ENCODE peak calls at places on chromosome 3, in nine cellular contexts. One of them, this sample, is unnamed.

GRCh38 chr3:107103786-107104185 is 273.5 kb upstream of the CCDC54 start:
- DNase-seq in fibroblast of the conjunctiva: no peak
- DNase-seq in activated B cell treated with CpG ODN at 0.5 μM for 24 hours: no peak
- DNase-seq in T-helper 17 cell: no peak
- DNase-seq in NCI-H345: no peak
- DNase-seq in NCI-H2081: no peak
- DNase-seq in GM06990: no peak
- DNase-seq in stimulated activated CD4-positive, alpha-beta T cell treated with anti-CD3 and anti-CD28 coated beads, Interleukin-1b, Interleukin-23, amount 100 ng/mL, for 24 hours: no peak
- DNase-seq in left ventricle myocardium inferior: no peak
- DNase-seq in this sample: no peak

GRCh38 chr3:113132571-113132996 is 78.8 kb upstream of the BOC start:
- DNase-seq in NCI-H345: no peak
- DNase-seq in GM06990: no peak
- DNase-seq in stimulated activated CD4-positive, alpha-beta T cell treated with anti-CD3 and anti-CD28 coated beads, Interleukin-1b, Interleukin-23, amount 100 ng/mL, for 24 hours: no peak
- DNase-seq in NCI-H2081: no peak
- DNase-seq in activated B cell treated with CpG ODN at 0.5 μM for 24 hours: no peak
- DNase-seq in fibroblast of the conjunctiva: no peak
- DNase-seq in left ventricle myocardium inferior: no peak
- DNase-seq in T-helper 17 cell: no peak
- DNase-seq in this sample: no peak

GRCh38 chr3:140343709-140344417 is 334.0 kb upstream of the TRIM42 start:
- DNase-seq in T-helper 17 cell: no peak
- DNase-seq in activated B cell treated with CpG ODN at 0.5 μM for 24 hours: no peak
- DNase-seq in GM06990: no peak
- DNase-seq in stimulated activated CD4-positive, alpha-beta T cell treated with anti-CD3 and anti-CD28 coated beads, Interleukin-1b, Interleukin-23, amount 100 ng/mL, for 24 hours: no peak
- DNase-seq in NCI-H2081: no peak
- DNase-seq in NCI-H345: peak
- DNase-seq in fibroblast of the conjunctiva: no peak
- DNase-seq in left ventricle myocardium inferior: no peak
- DNase-seq in this sample: no peak

GRCh38 chr3:65045138-65045537 is 357.3 kb upstream of the ADAMTS9 start:
- DNase-seq in NCI-H2081: no peak
- DNase-seq in NCI-H345: no peak
- DNase-seq in stimulated activated CD4-positive, alpha-beta T cell treated with anti-CD3 and anti-CD28 coated beads, Interleukin-1b, Interleukin-23, amount 100 ng/mL, for 24 hours: no peak
- DNase-seq in GM06990: no peak
- DNase-seq in fibroblast of the conjunctiva: no peak
- DNase-seq in activated B cell treated with CpG ODN at 0.5 μM for 24 hours: no peak
- DNase-seq in left ventricle myocardium inferior: no peak
- DNase-seq in T-helper 17 cell: no peak
- DNase-seq in this sample: no peak

GRCh38 chr3:191136347-191136746 is 62.7 kb upstream of the OSTN start:
- DNase-seq in left ventricle myocardium inferior: no peak
- DNase-seq in GM06990: no peak
- DNase-seq in activated B cell treated with CpG ODN at 0.5 μM for 24 hours: no peak
- DNase-seq in T-helper 17 cell: no peak
- DNase-seq in fibroblast of the conjunctiva: no peak
- DNase-seq in NCI-H345: no peak
- DNase-seq in stimulated activated CD4-positive, alpha-beta T cell treated with anti-CD3 and anti-CD28 coated beads, Interleukin-1b, Interleukin-23, amount 100 ng/mL, for 24 hours: no peak
- DNase-seq in NCI-H2081: no peak
- DNase-seq in this sample: no peak

GRCh38 chr3:104214937-104215336 is 1151.8 kb upstream of the ALCAM start:
- DNase-seq in T-helper 17 cell: no peak
- DNase-seq in GM06990: no peak
- DNase-seq in NCI-H2081: no peak
- DNase-seq in fibroblast of the conjunctiva: no peak
- DNase-seq in stimulated activated CD4-positive, alpha-beta T cell treated with anti-CD3 and anti-CD28 coated beads, Interleukin-1b, Interleukin-23, amount 100 ng/mL, for 24 hours: no peak
- DNase-seq in left ventricle myocardium inferior: no peak
- DNase-seq in NCI-H345: no peak
- DNase-seq in activated B cell treated with CpG ODN at 0.5 μM for 24 hours: no peak
- DNase-seq in this sample: no peak

GRCh38 chr3:171817074-171817748 is 6.9 kb upstream of the PLD1 start:
- DNase-seq in T-helper 17 cell: no peak
- DNase-seq in left ventricle myocardium inferior: no peak
- DNase-seq in NCI-H2081: no peak
- DNase-seq in NCI-H345: no peak
- DNase-seq in fibroblast of the conjunctiva: no peak
- DNase-seq in GM06990: no peak
- DNase-seq in stimulated activated CD4-positive, alpha-beta T cell treated with anti-CD3 and anti-CD28 coated beads, Interleukin-1b, Interleukin-23, amount 100 ng/mL, for 24 hours: no peak
- DNase-seq in activated B cell treated with CpG ODN at 0.5 μM for 24 hours: no peak
- DNase-seq in this sample: no peak

GRCh38 chr3:51319271-51319670 is 65.8 kb upstream of the MANF start:
- DNase-seq in NCI-H2081: no peak
- DNase-seq in stimulated activated CD4-positive, alpha-beta T cell treated with anti-CD3 and anti-CD28 coated beads, Interleukin-1b, Interleukin-23, amount 100 ng/mL, for 24 hours: no peak
- DNase-seq in NCI-H345: no peak
- DNase-seq in left ventricle myocardium inferior: no peak
- DNase-seq in T-helper 17 cell: no peak
- DNase-seq in GM06990: no peak
- DNase-seq in fibroblast of the conjunctiva: no peak
- DNase-seq in activated B cell treated with CpG ODN at 0.5 μM for 24 hours: no peak
- DNase-seq in this sample: no peak

GRCh38 chr3:195015021-195015420 is 255.9 kb downstream of the XXYLT1 start:
- DNase-seq in GM06990: no peak
- DNase-seq in fibroblast of the conjunctiva: no peak
- DNase-seq in left ventricle myocardium inferior: no peak
- DNase-seq in NCI-H345: no peak
- DNase-seq in T-helper 17 cell: no peak
- DNase-seq in activated B cell treated with CpG ODN at 0.5 μM for 24 hours: no peak
- DNase-seq in stimulated activated CD4-positive, alpha-beta T cell treated with anti-CD3 and anti-CD28 coated beads, Interleukin-1b, Interleukin-23, amount 100 ng/mL, for 24 hours: no peak
- DNase-seq in NCI-H2081: no peak
- DNase-seq in this sample: no peak

GRCh38 chr3:58332575-58333179 is at the start of gene PXK:
- DNase-seq in activated B cell treated with CpG ODN at 0.5 μM for 24 hours: peak
- DNase-seq in GM06990: peak
- DNase-seq in fibroblast of the conjunctiva: peak
- DNase-seq in NCI-H2081: peak
- DNase-seq in stimulated activated CD4-positive, alpha-beta T cell treated with anti-CD3 and anti-CD28 coated beads, Interleukin-1b, Interleukin-23, amount 100 ng/mL, for 24 hours: peak
- DNase-seq in left ventricle myocardium inferior: peak
- DNase-seq in T-helper 17 cell: peak
- DNase-seq in NCI-H345: peak
- DNase-seq in this sample: peak

GRCh38 chr3:127986803-127987202 is 65.4 kb upstream of the SEC61A1 start:
- DNase-seq in NCI-H345: no peak
- DNase-seq in GM06990: no peak
- DNase-seq in T-helper 17 cell: no peak
- DNase-seq in left ventricle myocardium inferior: peak
- DNase-seq in stimulated activated CD4-positive, alpha-beta T cell treated with anti-CD3 and anti-CD28 coated beads, Interleukin-1b, Interleukin-23, amount 100 ng/mL, for 24 hours: no peak
- DNase-seq in activated B cell treated with CpG ODN at 0.5 μM for 24 hours: no peak
- DNase-seq in NCI-H2081: no peak
- DNase-seq in fibroblast of the conjunctiva: no peak
- DNase-seq in this sample: no peak

GRCh38 chr3:29494305-29495036 is 213.6 kb downstream of the RBMS3 start:
- DNase-seq in GM06990: no peak
- DNase-seq in fibroblast of the conjunctiva: peak
- DNase-seq in left ventricle myocardium inferior: no peak
- DNase-seq in activated B cell treated with CpG ODN at 0.5 μM for 24 hours: no peak
- DNase-seq in NCI-H2081: no peak
- DNase-seq in NCI-H345: no peak
- DNase-seq in stimulated activated CD4-positive, alpha-beta T cell treated with anti-CD3 and anti-CD28 coated beads, Interleukin-1b, Interleukin-23, amount 100 ng/mL, for 24 hours: no peak
- DNase-seq in T-helper 17 cell: no peak
- DNase-seq in this sample: no peak

GRCh38 chr3:52682016-52682415 is 3.7 kb downstream of the PBRM1 start:
- DNase-seq in activated B cell treated with CpG ODN at 0.5 μM for 24 hours: no peak
- DNase-seq in NCI-H2081: no peak
- DNase-seq in fibroblast of the conjunctiva: peak
- DNase-seq in left ventricle myocardium inferior: no peak
- DNase-seq in T-helper 17 cell: no peak
- DNase-seq in stimulated activated CD4-positive, alpha-beta T cell treated with anti-CD3 and anti-CD28 coated beads, Interleukin-1b, Interleukin-23, amount 100 ng/mL, for 24 hours: no peak
- DNase-seq in GM06990: no peak
- DNase-seq in NCI-H345: no peak
- DNase-seq in this sample: no peak

GRCh38 chr3:11581237-11582122 is 62.2 kb downstream of the VGLL4 start:
- DNase-seq in NCI-H2081: no peak
- DNase-seq in NCI-H345: no peak
- DNase-seq in stimulated activated CD4-positive, alpha-beta T cell treated with anti-CD3 and anti-CD28 coated beads, Interleukin-1b, Interleukin-23, amount 100 ng/mL, for 24 hours: no peak
- DNase-seq in activated B cell treated with CpG ODN at 0.5 μM for 24 hours: no peak
- DNase-seq in fibroblast of the conjunctiva: no peak
- DNase-seq in T-helper 17 cell: no peak
- DNase-seq in left ventricle myocardium inferior: no peak
- DNase-seq in GM06990: no peak
- DNase-seq in this sample: no peak

GRCh38 chr3:23726811-23727548 is 78.8 kb upstream of the UBE2E1 start:
- DNase-seq in NCI-H345: no peak
- DNase-seq in T-helper 17 cell: no peak
- DNase-seq in stimulated activated CD4-positive, alpha-beta T cell treated with anti-CD3 and anti-CD28 coated beads, Interleukin-1b, Interleukin-23, amount 100 ng/mL, for 24 hours: no peak
- DNase-seq in GM06990: peak
- DNase-seq in fibroblast of the conjunctiva: no peak
- DNase-seq in left ventricle myocardium inferior: no peak
- DNase-seq in NCI-H2081: no peak
- DNase-seq in activated B cell treated with CpG ODN at 0.5 μM for 24 hours: no peak
- DNase-seq in this sample: no peak

GRCh38 chr3:119794971-119795612 is 13.2 kb downstream of the NR1I2 start:
- DNase-seq in left ventricle myocardium inferior: no peak
- DNase-seq in NCI-H345: no peak
- DNase-seq in fibroblast of the conjunctiva: no peak
- DNase-seq in stimulated activated CD4-positive, alpha-beta T cell treated with anti-CD3 and anti-CD28 coated beads, Interleukin-1b, Interleukin-23, amount 100 ng/mL, for 24 hours: no peak
- DNase-seq in GM06990: no peak
- DNase-seq in NCI-H2081: no peak
- DNase-seq in T-helper 17 cell: no peak
- DNase-seq in activated B cell treated with CpG ODN at 0.5 μM for 24 hours: no peak
- DNase-seq in this sample: no peak

GRCh38 chr3:23697416-23697815 is 108.3 kb upstream of the UBE2E1 start:
- DNase-seq in stimulated activated CD4-positive, alpha-beta T cell treated with anti-CD3 and anti-CD28 coated beads, Interleukin-1b, Interleukin-23, amount 100 ng/mL, for 24 hours: no peak
- DNase-seq in fibroblast of the conjunctiva: no peak
- DNase-seq in activated B cell treated with CpG ODN at 0.5 μM for 24 hours: no peak
- DNase-seq in GM06990: no peak
- DNase-seq in left ventricle myocardium inferior: no peak
- DNase-seq in NCI-H2081: no peak
- DNase-seq in T-helper 17 cell: no peak
- DNase-seq in NCI-H345: peak
- DNase-seq in this sample: no peak

GRCh38 chr3:10962481-10963036 is 30.0 kb upstream of the SLC6A1 start:
- DNase-seq in fibroblast of the conjunctiva: no peak
- DNase-seq in stimulated activated CD4-positive, alpha-beta T cell treated with anti-CD3 and anti-CD28 coated beads, Interleukin-1b, Interleukin-23, amount 100 ng/mL, for 24 hours: no peak
- DNase-seq in activated B cell treated with CpG ODN at 0.5 μM for 24 hours: no peak
- DNase-seq in NCI-H2081: no peak
- DNase-seq in GM06990: no peak
- DNase-seq in left ventricle myocardium inferior: no peak
- DNase-seq in NCI-H345: peak
- DNase-seq in T-helper 17 cell: no peak
- DNase-seq in this sample: no peak

GRCh38 chr3:9233101-9233500 is 16.3 kb downstream of the SRGAP3 start:
- DNase-seq in NCI-H345: no peak
- DNase-seq in GM06990: no peak
- DNase-seq in activated B cell treated with CpG ODN at 0.5 μM for 24 hours: no peak
- DNase-seq in left ventricle myocardium inferior: no peak
- DNase-seq in fibroblast of the conjunctiva: no peak
- DNase-seq in stimulated activated CD4-positive, alpha-beta T cell treated with anti-CD3 and anti-CD28 coated beads, Interleukin-1b, Interleukin-23, amount 100 ng/mL, for 24 hours: no peak
- DNase-seq in NCI-H2081: no peak
- DNase-seq in T-helper 17 cell: no peak
- DNase-seq in this sample: no peak

GRCh38 chr3:42846682-42847522 is 28.8 kb downstream of the CYP8B1 start:
- DNase-seq in NCI-H2081: no peak
- DNase-seq in GM06990: peak
- DNase-seq in T-helper 17 cell: no peak
- DNase-seq in stimulated activated CD4-positive, alpha-beta T cell treated with anti-CD3 and anti-CD28 coated beads, Interleukin-1b, Interleukin-23, amount 100 ng/mL, for 24 hours: no peak
- DNase-seq in activated B cell treated with CpG ODN at 0.5 μM for 24 hours: no peak
- DNase-seq in NCI-H345: no peak
- DNase-seq in left ventricle myocardium inferior: no peak
- DNase-seq in fibroblast of the conjunctiva: no peak
- DNase-seq in this sample: no peak